ENCODE peak calls at places on chromosomes 13 and 19, in five cellular contexts. D is cardiac muscle cell; S is stimulated activated CD8-positive, alpha-beta memory T cell treated with anti-CD3 and anti-CD28 coated beads, Interleukin-4, amount 100 ng/mL, for 1 hour; N is PC-9; P is NCI-H1694 treated with DMSO at 0.1 percent for 48 hours. C is an unnamed sample.

GRCh38 chr13:41428155-41428554 is 29.2 kb upstream of the RGCC start:
- DNase-seq in D (no peak), N (no peak), P (no peak), S (peak), C (no peak)

GRCh38 chr13:94987869-94988268 is 275.5 kb upstream of the SOX21 start:
- DNase-seq in N (no peak), D (no peak), S (no peak), P (no peak), C (no peak)

GRCh38 chr19:10736916-10737551 is 19.2 kb downstream of the DNM2 start:
- DNase-seq in D (no peak), S (no peak), P (no peak), N (no peak), C (no peak)

GRCh38 chr13:38308736-38309135 is 40.9 kb upstream of the UFM1 start:
- DNase-seq in S (no peak), P (no peak), D (no peak), N (peak), C (no peak)

GRCh38 chr19:4053423-4054324 is 13.0 kb downstream of the ZBTB7A start:
- DNase-seq in S (no peak), D (no peak), P (no peak), N (no peak), C (no peak)

GRCh38 chr19:45352471-45352870 is 11.9 kb downstream of the KLC3 start:
- DNase-seq in D (no peak), S (no peak), N (no peak), P (no peak), C (no peak)

GRCh38 chr19:2245273-2245672 is 3.9 kb upstream of the AMH start:
- DNase-seq in D (no peak), N (no peak), S (no peak), P (no peak), C (no peak)

GRCh38 chr19:16067205-16067938 is 8.9 kb upstream of the TPM4 start:
- DNase-seq in S (no peak), D (no peak), P (no peak), N (peak), C (no peak)

GRCh38 chr19:5983367-5983955 is 5.5 kb upstream of the RANBP3 start:
- DNase-seq in S (no peak), N (no peak), D (no peak), P (no peak), C (no peak)

GRCh38 chr13:110330491-110331001 is 23.5 kb downstream of the COL4A2 start:
- DNase-seq in S (no peak), D (no peak), N (no peak), P (no peak), C (no peak)

GRCh38 chr19:32223595-32224370 is 121.6 kb upstream of the ZNF507 start:
- DNase-seq in S (no peak), P (no peak), N (no peak), D (no peak), C (no peak)

GRCh38 chr13:88617176-88617575 is 946.0 kb downstream of the SLITRK5 start:
- DNase-seq in S (no peak), N (no peak), P (no peak), D (no peak), C (no peak)

GRCh38 chr13:81171065-81171647 is 830.2 kb upstream of the SPRY2 start:
- DNase-seq in S (no peak), P (peak), N (no peak), D (peak), C (peak)